ENCODE peak calls at places on chromosomes 12 and 14, in seven cellular contexts. One of them, this sample, is unnamed.

GRCh38 chr12:87120440-87120839 is 864.2 kb upstream of the MGAT4C start:
- DNase-seq in ovary: no peak
- DNase-seq in lower leg skin: no peak
- DNase-seq in IMR-90: peak; percentile 2
- DNase-seq in HepG2: peak; percentile 0
- DNase-seq in gastrocnemius medialis: no peak
- DNase-seq in stomach: no peak
- DNase-seq in this sample: no peak

GRCh38 chr14:51652168-51653095 is 722 bp downstream of the FRMD6 start:
- DNase-seq in ovary: peak; percentile 68
- DNase-seq in stomach: peak; percentile 38
- DNase-seq in lower leg skin: peak; percentile 37
- DNase-seq in IMR-90: no peak
- DNase-seq in HepG2: no peak
- DNase-seq in gastrocnemius medialis: peak; percentile 8
- DNase-seq in this sample: peak; percentile 92

GRCh38 chr12:65403188-65403587 is 124.7 kb downstream of the MSRB3 start:
- DNase-seq in HepG2: no peak
- DNase-seq in lower leg skin: no peak
- DNase-seq in stomach: no peak
- DNase-seq in gastrocnemius medialis: no peak
- DNase-seq in ovary: no peak
- DNase-seq in IMR-90: no peak
- DNase-seq in this sample: no peak

GRCh38 chr12:75606146-75606545 is 94.7 kb upstream of the KRR1 start:
- DNase-seq in IMR-90: no peak
- DNase-seq in gastrocnemius medialis: no peak
- DNase-seq in stomach: no peak
- DNase-seq in HepG2: no peak
- DNase-seq in ovary: no peak
- DNase-seq in lower leg skin: peak; percentile 17
- DNase-seq in this sample: no peak

GRCh38 chr14:79602742-79603141 is 608.6 kb downstream of the DIO2 start:
- DNase-seq in gastrocnemius medialis: no peak
- DNase-seq in HepG2: no peak
- DNase-seq in stomach: no peak
- DNase-seq in lower leg skin: no peak
- DNase-seq in IMR-90: no peak
- DNase-seq in ovary: no peak
- DNase-seq in this sample: no peak

GRCh38 chr12:123519151-123520001 is 14.1 kb downstream of the RILPL1 start:
- DNase-seq in lower leg skin: peak; percentile 57
- DNase-seq in stomach: no peak
- DNase-seq in HepG2: peak; percentile 84
- DNase-seq in gastrocnemius medialis: peak; percentile 58
- DNase-seq in IMR-90: peak; percentile 56
- DNase-seq in ovary: no peak
- DNase-seq in this sample: peak; percentile 74

GRCh38 chr14:71720978-71721624 is 211.1 kb upstream of the RGS6 start:
- DNase-seq in IMR-90: peak; percentile 85
- DNase-seq in gastrocnemius medialis: no peak
- DNase-seq in ovary: no peak
- DNase-seq in stomach: no peak
- DNase-seq in HepG2: peak; percentile 53
- DNase-seq in lower leg skin: no peak
- DNase-seq in this sample: peak; percentile 33

GRCh38 chr12:15599266-15600037 is 189.7 kb downstream of the EPS8 start:
- DNase-seq in stomach: no peak
- DNase-seq in lower leg skin: no peak
- DNase-seq in ovary: no peak
- DNase-seq in gastrocnemius medialis: peak; percentile 24
- DNase-seq in IMR-90: peak; percentile 81
- DNase-seq in HepG2: no peak
- DNase-seq in this sample: no peak

GRCh38 chr12:112761366-112761986 is 30.1 kb upstream of the RPH3A start:
- DNase-seq in HepG2: peak; percentile 32
- DNase-seq in gastrocnemius medialis: no peak
- DNase-seq in stomach: no peak
- DNase-seq in ovary: no peak
- DNase-seq in IMR-90: no peak
- DNase-seq in lower leg skin: no peak
- DNase-seq in this sample: no peak

GRCh38 chr12:132474237-132474741 is 15.7 kb upstream of the FBRSL1 start:
- DNase-seq in lower leg skin: no peak
- DNase-seq in stomach: no peak
- DNase-seq in gastrocnemius medialis: no peak
- DNase-seq in HepG2: no peak
- DNase-seq in IMR-90: no peak
- DNase-seq in ovary: peak; percentile 9
- DNase-seq in this sample: no peak

GRCh38 chr14:86838363-86838762 is 1154.6 kb downstream of the GALC start:
- DNase-seq in IMR-90: no peak
- DNase-seq in stomach: no peak
- DNase-seq in HepG2: no peak
- DNase-seq in lower leg skin: no peak
- DNase-seq in gastrocnemius medialis: no peak
- DNase-seq in ovary: no peak
- DNase-seq in this sample: no peak

GRCh38 chr12:104455594-104456416 is 943 bp upstream of the CHST11 start:
- DNase-seq in lower leg skin: no peak
- DNase-seq in IMR-90: no peak
- DNase-seq in ovary: no peak
- DNase-seq in gastrocnemius medialis: no peak
- DNase-seq in stomach: no peak
- DNase-seq in HepG2: no peak
- DNase-seq in this sample: no peak

GRCh38 chr14:68619805-68620574 is 172.9 kb downstream of the ZFP36L1 start:
- DNase-seq in lower leg skin: no peak
- DNase-seq in gastrocnemius medialis: peak; percentile 76
- DNase-seq in ovary: peak; percentile 17
- DNase-seq in stomach: no peak
- DNase-seq in HepG2: peak; percentile 71
- DNase-seq in IMR-90: peak; percentile 73
- DNase-seq in this sample: no peak

GRCh38 chr12:71591601-71592000 is 72.0 kb downstream of the ZFC3H1 start:
- DNase-seq in gastrocnemius medialis: no peak
- DNase-seq in HepG2: no peak
- DNase-seq in ovary: no peak
- DNase-seq in IMR-90: no peak
- DNase-seq in stomach: no peak
- DNase-seq in lower leg skin: no peak
- DNase-seq in this sample: no peak

GRCh38 chr12:69151254-69151751 is 88.1 kb upstream of the CPSF6 start:
- DNase-seq in stomach: no peak
- DNase-seq in gastrocnemius medialis: no peak
- DNase-seq in IMR-90: no peak
- DNase-seq in ovary: no peak
- DNase-seq in HepG2: no peak
- DNase-seq in lower leg skin: no peak
- DNase-seq in this sample: no peak

GRCh38 chr12:132167610-132168310 is 23.5 kb downstream of the NOC4L start:
- DNase-seq in gastrocnemius medialis: no peak
- DNase-seq in lower leg skin: no peak
- DNase-seq in stomach: no peak
- DNase-seq in HepG2: no peak
- DNase-seq in IMR-90: no peak
- DNase-seq in ovary: peak; percentile 12
- DNase-seq in this sample: no peak

GRCh38 chr12:50112456-50113218 is 601 bp downstream of the COX14 start:
- DNase-seq in gastrocnemius medialis: peak; percentile 29
- DNase-seq in ovary: no peak
- DNase-seq in HepG2: peak; percentile 49
- DNase-seq in lower leg skin: peak; percentile 40
- DNase-seq in IMR-90: no peak
- DNase-seq in stomach: peak; percentile 41
- DNase-seq in this sample: no peak

GRCh38 chr12:50110127-50110761 is 1.8 kb upstream of the COX14 start:
- DNase-seq in stomach: peak; percentile 70
- DNase-seq in lower leg skin: no peak
- DNase-seq in gastrocnemius medialis: peak; percentile 50
- DNase-seq in ovary: peak; percentile 44
- DNase-seq in HepG2: peak; percentile 86
- DNase-seq in IMR-90: no peak
- DNase-seq in this sample: peak; percentile 68

GRCh38 chr12:50111417-50111692 is 681 bp upstream of the COX14 start:
- DNase-seq in gastrocnemius medialis: no peak
- DNase-seq in stomach: no peak
- DNase-seq in ovary: no peak
- DNase-seq in IMR-90: no peak
- DNase-seq in HepG2: no peak
- DNase-seq in lower leg skin: no peak
- DNase-seq in this sample: no peak

GRCh38 chr12:50110762-50111416 is 1.1 kb upstream of the COX14 start:
- DNase-seq in lower leg skin: peak; percentile 28
- DNase-seq in stomach: peak; percentile 78
- DNase-seq in gastrocnemius medialis: peak; percentile 85
- DNase-seq in ovary: peak; percentile 52
- DNase-seq in IMR-90: peak; percentile 11
- DNase-seq in HepG2: peak; percentile 77
- DNase-seq in this sample: peak; percentile 88

GRCh38 chr12:50111693-50112455 is at the start of gene COX14:
- DNase-seq in stomach: peak; percentile 99
- DNase-seq in lower leg skin: peak; percentile 99
- DNase-seq in HepG2: peak; percentile 99
- DNase-seq in ovary: peak; percentile 98
- DNase-seq in IMR-90: peak; percentile 99
- DNase-seq in gastrocnemius medialis: peak; percentile 99
- DNase-seq in this sample: peak; percentile 99
- TF ChIP-seq POLR2A in stomach: peak; percentile 90
- TF ChIP-seq POLR2A in lower leg skin: no peak
- TF ChIP-seq POLR2A in HepG2: no peak
- TF ChIP-seq POLR2A in ovary: peak; percentile 98
- TF ChIP-seq POLR2A in IMR-90: peak; percentile 89
- TF ChIP-seq POLR2A in gastrocnemius medialis: peak; percentile 99
- TF ChIP-seq POLR2A in this sample: peak; percentile 98

DNA sequence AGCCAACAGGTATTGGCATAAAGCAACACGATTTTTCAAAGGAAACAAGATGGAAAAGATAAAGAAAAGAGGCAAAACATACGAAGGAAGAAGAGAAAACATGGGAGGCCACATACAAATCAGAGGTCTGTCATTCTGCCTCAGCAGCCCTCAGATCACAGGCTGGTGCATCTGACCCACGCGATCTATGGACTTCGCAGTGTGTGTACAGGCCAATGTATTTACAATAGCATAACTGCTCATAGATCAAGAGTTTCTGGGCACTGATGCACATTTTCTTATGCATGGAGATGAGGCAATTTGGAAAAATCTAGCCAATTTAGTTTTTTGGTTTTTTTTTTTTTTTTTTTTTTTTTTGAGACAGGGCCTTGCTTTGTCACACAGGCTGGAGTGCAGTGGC is 245.4 kb downstream of the DUSP6 start:
- DNase-seq in IMR-90: no peak
- DNase-seq in gastrocnemius medialis: no peak
- DNase-seq in lower leg skin: no peak
- DNase-seq in HepG2: peak; percentile 7
- DNase-seq in ovary: no peak
- DNase-seq in stomach: no peak
- DNase-seq in this sample: no peak
- TF ChIP-seq POLR2A in IMR-90: no peak
- TF ChIP-seq POLR2A in gastrocnemius medialis: no peak
- TF ChIP-seq POLR2A in lower leg skin: no peak
- TF ChIP-seq POLR2A in HepG2: no peak
- TF ChIP-seq POLR2A in ovary: no peak
- TF ChIP-seq POLR2A in stomach: no peak
- TF ChIP-seq POLR2A in this sample: no peak

GRCh38 chr12:70513441-70513840 is 123.8 kb downstream of the PTPRB start:
- DNase-seq in stomach: no peak
- DNase-seq in ovary: no peak
- DNase-seq in HepG2: no peak
- DNase-seq in gastrocnemius medialis: no peak
- DNase-seq in lower leg skin: no peak
- DNase-seq in IMR-90: no peak
- DNase-seq in this sample: no peak

GRCh38 chr12:70508178-70508577 is 129.1 kb downstream of the PTPRB start:
- DNase-seq in ovary: no peak
- DNase-seq in gastrocnemius medialis: no peak
- DNase-seq in stomach: no peak
- DNase-seq in lower leg skin: no peak
- DNase-seq in HepG2: peak; percentile 7
- DNase-seq in IMR-90: no peak
- DNase-seq in this sample: no peak

GRCh38 chr12:70507442-70507841 is 129.8 kb downstream of the PTPRB start:
- DNase-seq in IMR-90: no peak
- DNase-seq in lower leg skin: no peak
- DNase-seq in HepG2: no peak
- DNase-seq in ovary: no peak
- DNase-seq in gastrocnemius medialis: no peak
- DNase-seq in stomach: no peak
- DNase-seq in this sample: no peak
- TF ChIP-seq POLR2A in IMR-90: no peak
- TF ChIP-seq POLR2A in lower leg skin: no peak
- TF ChIP-seq POLR2A in HepG2: no peak
- TF ChIP-seq POLR2A in ovary: no peak
- TF ChIP-seq POLR2A in gastrocnemius medialis: no peak
- TF ChIP-seq POLR2A in stomach: no peak
- TF ChIP-seq POLR2A in this sample: no peak

GRCh38 chr14:65864549-65864948 is 452.0 kb downstream of the FUT8 start:
- DNase-seq in stomach: no peak
- DNase-seq in ovary: no peak
- DNase-seq in gastrocnemius medialis: no peak
- DNase-seq in HepG2: no peak
- DNase-seq in lower leg skin: no peak
- DNase-seq in IMR-90: no peak
- DNase-seq in this sample: no peak

GRCh38 chr14:65866906-65867305 is 454.4 kb downstream of the FUT8 start:
- DNase-seq in IMR-90: no peak
- DNase-seq in gastrocnemius medialis: no peak
- DNase-seq in ovary: no peak
- DNase-seq in HepG2: no peak
- DNase-seq in stomach: no peak
- DNase-seq in lower leg skin: no peak
- DNase-seq in this sample: no peak

GRCh38 chr14:65864993-65865392 is 452.5 kb downstream of the FUT8 start:
- DNase-seq in stomach: no peak
- DNase-seq in ovary: no peak
- DNase-seq in lower leg skin: no peak
- DNase-seq in IMR-90: no peak
- DNase-seq in HepG2: no peak
- DNase-seq in gastrocnemius medialis: no peak
- DNase-seq in this sample: no peak

GRCh38 chr14:65867333-65867732 is 454.8 kb downstream of the FUT8 start:
- DNase-seq in lower leg skin: no peak
- DNase-seq in IMR-90: no peak
- DNase-seq in stomach: no peak
- DNase-seq in ovary: no peak
- DNase-seq in gastrocnemius medialis: no peak
- DNase-seq in HepG2: no peak
- DNase-seq in this sample: no peak

DNA sequence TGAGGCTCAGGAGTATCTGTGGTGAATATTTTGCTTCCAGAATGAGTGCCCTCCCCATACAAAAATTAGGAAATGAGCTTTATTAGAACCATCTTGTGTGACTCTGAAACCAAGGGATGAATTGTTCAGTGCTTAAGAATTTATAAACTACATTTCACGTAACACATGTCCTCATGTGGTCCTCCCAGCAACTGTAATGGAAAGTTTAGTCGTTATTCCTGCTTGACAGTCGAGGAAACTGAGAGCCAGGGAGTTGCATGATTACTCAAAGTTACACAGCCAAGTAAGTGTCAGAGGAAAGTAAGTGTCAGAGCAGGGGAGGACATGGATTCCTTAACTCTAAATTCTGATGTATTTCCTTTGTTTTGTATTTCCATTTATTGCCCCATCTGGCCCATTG is 453.9 kb downstream of the FUT8 start:
- DNase-seq in lower leg skin: no peak
- DNase-seq in gastrocnemius medialis: no peak
- DNase-seq in ovary: no peak
- DNase-seq in stomach: no peak
- DNase-seq in HepG2: no peak
- DNase-seq in IMR-90: no peak
- DNase-seq in this sample: no peak
- TF ChIP-seq POLR2A in lower leg skin: no peak
- TF ChIP-seq POLR2A in gastrocnemius medialis: no peak
- TF ChIP-seq POLR2A in ovary: no peak
- TF ChIP-seq POLR2A in stomach: no peak
- TF ChIP-seq POLR2A in HepG2: no peak
- TF ChIP-seq POLR2A in IMR-90: no peak
- TF ChIP-seq POLR2A in this sample: no peak